ENCODE peak calls at places on chromosome 14, in seven cellular contexts. B is fibroblast of mammary gland; E is left ventricle myocardium inferior; M is anterior cingulate cortex; T is CD4-positive, alpha-beta T cell; X is T-helper 1 cell; R is cardiac muscle cell. A is an unnamed sample.

GRCh38 chr14:58882577-58883018 is 244.8 kb downstream of the DACT1 start:
- DNase-seq in X (no peak), R (no peak), B (peak), T (no peak), M (no peak), E (no peak), A (no peak)

GRCh38 chr14:96057738-96058137 is 18.6 kb downstream of the C14orf132 start:
- DNase-seq in T (no peak), R (no peak), E (no peak), B (no peak), X (no peak), M (no peak), A (no peak)

GRCh38 chr14:32012571-32012970 is 64.5 kb upstream of the ARHGAP5 start:
- DNase-seq in B (no peak), R (no peak), E (no peak), X (no peak), T (no peak), M (no peak), A (no peak)

GRCh38 chr14:57512221-57512620 is 18.6 kb upstream of the CCDC198 start:
- DNase-seq in X (no peak), B (peak), M (no peak), R (no peak), E (no peak), T (no peak), A (no peak)

GRCh38 chr14:76386922-76387782 is 11.2 kb downstream of the ESRRB start:
- DNase-seq in E (peak), B (peak), T (peak), M (peak), X (no peak), R (peak), A (peak)

GRCh38 chr14:64324461-64325255 is 30.5 kb upstream of the ESR2 start:
- DNase-seq in X (no peak), R (no peak), B (peak), M (no peak), E (no peak), T (no peak), A (no peak)

GRCh38 chr14:56125772-56126411 is 7.7 kb downstream of the PELI2 start:
- DNase-seq in B (no peak), E (no peak), T (no peak), X (no peak), M (no peak), R (no peak), A (no peak)

GRCh38 chr14:37587881-37588666 is 7.0 kb downstream of the FOXA1 start:
- DNase-seq in R (peak), T (no peak), E (no peak), B (no peak), M (no peak), X (no peak), A (peak)

GRCh38 chr14:31947680-31948580 is 129.2 kb upstream of the ARHGAP5 start:
- DNase-seq in B (no peak), R (peak), X (no peak), E (no peak), T (no peak), M (no peak), A (no peak)